ENCODE peak calls at places on chromosomes 13 and 19, in eight cellular contexts. J is heart left ventricle; H is cerebellum; N is NB4; P is Peyer's patch; W is stromal cell of bone marrow; T is activated gamma-delta T cell treated with anti-CD3 and anti-CD28 coated beads, Interleukin-2, amount 50 U/mL, for 16 hours; M is mammary epithelial cell. A is an unnamed sample.

GRCh38 chr13:114131581-114132418 is 623 bp downstream of the RASA3 start:
- DNase-seq in W (no peak), M (peak; percentile 43), N (peak; percentile 67), J (no peak), H (no peak), P (peak; percentile 42), T (no peak), A (no peak)

GRCh38 chr19:54316746-54317107 is 3.8 kb upstream of the LILRA5 start:
- DNase-seq in M (no peak), P (no peak), H (no peak), T (no peak), N (no peak), J (no peak), W (no peak), A (no peak)

GRCh38 chr19:49465371-49465770 is 8.6 kb upstream of the FLT3LG start:
- DNase-seq in M (no peak), N (no peak), W (no peak), J (no peak), H (no peak), T (no peak), P (no peak), A (no peak)

GRCh38 chr13:113009743-113010509 is 40.9 kb downstream of the MCF2L start:
- DNase-seq in M (no peak), W (no peak), N (no peak), H (peak; percentile 81), P (no peak), J (no peak), T (no peak), A (no peak)

GRCh38 chr19:57302020-57302465 is 18.2 kb upstream of the ZNF543 start:
- DNase-seq in J (peak; percentile 25), T (no peak), P (no peak), H (no peak), N (peak; percentile 88), W (peak; percentile 90), M (peak; percentile 99), A (no peak)

GRCh38 chr19:55118401-55118991 is 1.1 kb upstream of the PPP1R12C start:
- DNase-seq in H (peak; percentile 82), T (no peak), M (no peak), W (peak; percentile 22), P (no peak), N (peak; percentile 91), J (peak; percentile 82), A (no peak)

GRCh38 chr19:47615230-47615629 is 6.3 kb downstream of the BICRA start:
- DNase-seq in W (no peak), M (no peak), J (no peak), N (no peak), P (no peak), H (no peak), T (no peak), A (no peak)

GRCh38 chr13:53379485-53379884 is 350.9 kb downstream of the OLFM4 start:
- DNase-seq in H (no peak), N (no peak), T (no peak), J (no peak), W (no peak), P (no peak), M (no peak), A (no peak)

GRCh38 chr13:86567119-86567518 is 767.9 kb upstream of the SLITRK6 start:
- DNase-seq in M (no peak), T (no peak), N (no peak), P (no peak), H (no peak), J (no peak), W (no peak), A (no peak)

GRCh38 chr19:5321851-5322681 is 18.5 kb downstream of the PTPRS start:
- DNase-seq in T (no peak), W (no peak), J (peak; percentile 13), H (no peak), M (no peak), P (peak; percentile 22), N (peak; percentile 77), A (no peak)

GRCh38 chr13:49421391-49421790 is 22.5 kb downstream of the CAB39L start:
- DNase-seq in N (peak; percentile 54), J (no peak), H (no peak), T (no peak), P (no peak), M (peak; percentile 3), W (no peak), A (no peak)

GRCh38 chr19:40264314-40265054 is 20.7 kb downstream of the AKT2 start:
- DNase-seq in M (no peak), P (no peak), N (no peak), H (no peak), W (no peak), T (no peak), J (no peak), A (no peak)

GRCh38 chr19:40216777-40217026 is 1.5 kb downstream of the TTC9B start:
- DNase-seq in N (no peak), J (no peak), W (no peak), H (peak; percentile 35), P (no peak), M (peak; percentile 9), T (no peak), A (no peak)

GRCh38 chr19:58544591-58545285 is 874 bp downstream of the TRIM28 start:
- DNase-seq in P (no peak), J (peak; percentile 48), H (peak; percentile 82), N (no peak), T (peak; percentile 68), M (no peak), W (peak; percentile 24), A (no peak)

GRCh38 chr19:50649433-50650391 is at the start of gene C19orf81:
- DNase-seq in N (peak; percentile 33), J (no peak), W (no peak), M (no peak), T (no peak), P (no peak), H (peak; percentile 56), A (no peak)

GRCh38 chr19:47284324-47284899 is 9.7 kb downstream of the INAFM1 start:
- DNase-seq in H (peak; percentile 64), W (no peak), N (peak; percentile 91), J (no peak), M (peak; percentile 37), P (peak; percentile 51), T (peak; percentile 49), A (no peak)

GRCh38 chr19:29836409-29836825 is 24.6 kb downstream of the CCNE1 start:
- DNase-seq in H (no peak), W (no peak), M (no peak), N (no peak), P (no peak), J (no peak), T (no peak), A (no peak)

GRCh38 chr13:23743269-23743668 is 145.9 kb downstream of the MIPEP start:
- DNase-seq in H (no peak), N (no peak), M (peak; percentile 76), P (no peak), T (no peak), J (no peak), W (no peak), A (no peak)

GRCh38 chr19:38381138-38381537 is 6.7 kb downstream of the GGN start:
- DNase-seq in P (no peak), N (no peak), H (no peak), W (no peak), J (no peak), T (no peak), M (no peak), A (no peak)

GRCh38 chr19:50300814-50301606 is 28.2 kb downstream of the KCNC3 start:
- DNase-seq in P (no peak), T (no peak), J (no peak), H (no peak), N (peak; percentile 48), W (peak; percentile 34), M (peak; percentile 51), A (peak; percentile 27)

GRCh38 chr19:8491574-8491973 is 10.9 kb downstream of the PRAM1 start:
- DNase-seq in M (no peak), N (peak; percentile 63), T (no peak), J (no peak), P (no peak), W (no peak), H (no peak), A (no peak)

A was measured in NK-92 treated with Interleukin-12 subunit alpha and Interleukin-12 subunit beta, amount 100 ng/mL, for 24 hours.